ENCODE peak calls at places on chromosomes 4 and X, in six cellular contexts. H is H9, V is mesendoderm, J is IMR-90, U is neuronal stem cell, P is H1. F is an unnamed sample.
A peak's percentile ranks its signal among the peaks of the same experiment; 100 is the strongest.

GRCh38 chr4:84647307-84647884 is 64.5 kb downstream of the CDS1 start:
- DNase-seq in J (no peak), H (peak; percentile 60), P (peak; percentile 34), U (no peak), V (peak; percentile 16), F (peak; percentile 42)

GRCh38 chrX:41335590-41336331 is 1.8 kb downstream of the DDX3X start:
- DNase-seq in H (no peak), U (no peak), V (no peak), J (peak; percentile 80), P (no peak), F (no peak)

GRCh38 chr4:173466101-173466500 is 63.9 kb downstream of the HAND2 start:
- DNase-seq in U (no peak), V (no peak), H (no peak), P (no peak), J (no peak), F (no peak)

GRCh38 chr4:29734343-29734742 is 985.8 kb upstream of the PCDH7 start:
- DNase-seq in H (no peak), U (no peak), P (no peak), J (no peak), V (no peak), F (no peak)

GRCh38 chrX:123740006-123740405 is 7.2 kb upstream of the THOC2 start:
- DNase-seq in V (peak; percentile 8), U (no peak), J (no peak), H (no peak), P (no peak), F (no peak)

GRCh38 chr4:40335508-40335860 is 351 bp downstream of the CHRNA9 start:
- DNase-seq in U (no peak), H (no peak), J (peak; percentile 37), V (peak; percentile 57), P (no peak), F (peak; percentile 49)

GRCh38 chrX:48998391-48998790 is 3.7 kb downstream of the GRIPAP1 start:
- DNase-seq in U (no peak), J (no peak), P (no peak), V (no peak), H (no peak), F (no peak)

GRCh38 chrX:53481816-53482485 is 47.8 kb upstream of the HSD17B10 start:
- DNase-seq in H (peak; percentile 61), P (no peak), V (peak; percentile 75), U (peak; percentile 48), J (peak; percentile 69), F (peak; percentile 62)

GRCh38 chrX:51496501-51497291 is at the start of gene NUDT11:
- DNase-seq in U (peak; percentile 65), J (peak; percentile 72), H (peak; percentile 77), V (peak; percentile 81), P (no peak), F (peak; percentile 79)

GRCh38 chr4:7339751-7340552 is 94.8 kb downstream of the PSAPL1 start:
- DNase-seq in U (no peak), V (no peak), P (no peak), J (no peak), H (no peak), F (no peak)

GRCh38 chrX:40809210-40809609 is 73.9 kb upstream of the MED14 start:
- DNase-seq in J (peak; percentile 49), P (no peak), V (no peak), U (no peak), H (no peak), F (peak; percentile 36)

GRCh38 chr4:7645956-7646355 is 211.2 kb upstream of the PSAPL1 start:
- DNase-seq in U (no peak), H (no peak), P (no peak), V (no peak), J (no peak), F (no peak)

GRCh38 chrX:41445171-41445570 is 2.0 kb upstream of the NYX start:
- DNase-seq in J (no peak), H (no peak), U (no peak), V (no peak), P (no peak), F (no peak)

GRCh38 chr4:8586671-8587468 is 5.7 kb upstream of the CPZ start:
- DNase-seq in U (no peak), V (no peak), H (no peak), J (no peak), P (no peak), F (no peak)

GRCh38 chr4:169184236-169184635 is 86.5 kb downstream of the SH3RF1 start:
- DNase-seq in J (peak; percentile 46), H (no peak), U (no peak), V (no peak), P (no peak), F (no peak)

GRCh38 chr4:13982008-13982407 is 354.5 kb upstream of the BOD1L1 start:
- DNase-seq in J (no peak), U (no peak), V (no peak), P (no peak), H (no peak), F (no peak)

GRCh38 chr4:128565565-128566186 is 243.8 kb upstream of the JADE1 start:
- DNase-seq in P (peak; percentile 53), U (peak; percentile 45), V (peak; percentile 78), J (no peak), H (peak; percentile 83), F (peak; percentile 47)

GRCh38 chr4:126364290-126364978 is 1049.7 kb downstream of the FAT4 start:
- DNase-seq in H (no peak), V (peak; percentile 27), P (no peak), J (peak; percentile 77), U (no peak), F (peak; percentile 88)

GRCh38 chrX:151679798-151680427 is 15.3 kb upstream of the PRRG3 start:
- DNase-seq in P (no peak), U (no peak), H (no peak), V (no peak), J (no peak), F (no peak)

GRCh38 chr4:159455675-159456235 is 352.9 kb downstream of the RAPGEF2 start:
- DNase-seq in V (peak; percentile 65), U (peak; percentile 18), P (no peak), J (peak; percentile 55), H (no peak), F (peak; percentile 64)

GRCh38 chr4:148315049-148315448 is 127.2 kb downstream of the NR3C2 start:
- DNase-seq in V (no peak), J (peak; percentile 59), P (no peak), H (no peak), U (no peak), F (peak; percentile 44)

GRCh38 chr4:3434891-3435683 is 6.7 kb upstream of the HGFAC start:
- DNase-seq in V (peak; percentile 34), U (peak; percentile 26), H (no peak), P (no peak), J (no peak), F (no peak)

GRCh38 chr4:15089979-15090378 is 87.7 kb downstream of the CPEB2 start:
- DNase-seq in V (no peak), J (no peak), U (no peak), P (no peak), H (no peak), F (no peak)

GRCh38 chr4:15396157-15396800 is 31.6 kb upstream of the C1QTNF7 start:
- DNase-seq in H (peak; percentile 76), J (peak; percentile 48), V (peak; percentile 82), U (peak; percentile 38), P (peak; percentile 9), F (peak; percentile 50)

GRCh38 chr4:78343682-78344081 is 207.9 kb upstream of the ANXA3 start:
- DNase-seq in P (no peak), U (no peak), J (no peak), V (no peak), H (no peak), F (no peak)

GRCh38 chr4:78346222-78346621 is 205.3 kb upstream of the ANXA3 start:
- DNase-seq in J (no peak), V (peak; percentile 75), P (no peak), H (no peak), U (no peak), F (no peak)

GRCh38 chr4:78345237-78345636 is 206.3 kb upstream of the ANXA3 start:
- DNase-seq in V (no peak), J (no peak), H (no peak), U (no peak), P (no peak), F (no peak)

DNA sequence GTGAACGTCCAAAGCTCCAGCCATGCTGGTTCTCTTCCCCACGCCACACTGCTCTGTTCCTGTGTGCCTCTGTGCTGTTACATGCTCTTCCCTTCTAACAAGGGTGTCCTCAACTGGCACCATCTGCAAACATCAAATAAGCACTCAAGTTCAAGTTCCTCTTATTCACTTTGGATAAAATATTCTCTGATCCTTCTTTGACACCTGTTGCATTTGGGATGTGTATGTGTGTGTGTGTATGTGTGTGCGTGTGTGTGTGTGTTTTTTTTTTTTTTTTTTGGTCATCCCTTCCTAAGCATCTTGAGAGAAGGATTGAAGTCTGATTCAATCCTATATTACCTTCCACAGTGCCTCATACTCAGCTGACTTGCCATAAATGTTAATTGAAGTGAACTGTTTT is 204.0 kb upstream of the ANXA3 start:
- DNase-seq in V (no peak), U (no peak), J (no peak), P (no peak), H (no peak), F (no peak)
- H2BK15ac ChIP-seq in V (no peak overlapping the region), U (no peak overlapping the region), J (no peak overlapping the region), P (no peak overlapping the region), H (no peak overlapping the region), F (no peak overlapping the region)

GRCh38 chr4:32268949-32269348 is 1548.8 kb downstream of the PCDH7 start:
- DNase-seq in V (peak; percentile 3), U (no peak), P (no peak), J (no peak), H (no peak), F (peak; percentile 3)
- H2BK15ac ChIP-seq in V (no peak overlapping the region), U (no peak overlapping the region), P (no peak overlapping the region), J (no peak overlapping the region), H (no peak overlapping the region), F (no peak overlapping the region)

DNA sequence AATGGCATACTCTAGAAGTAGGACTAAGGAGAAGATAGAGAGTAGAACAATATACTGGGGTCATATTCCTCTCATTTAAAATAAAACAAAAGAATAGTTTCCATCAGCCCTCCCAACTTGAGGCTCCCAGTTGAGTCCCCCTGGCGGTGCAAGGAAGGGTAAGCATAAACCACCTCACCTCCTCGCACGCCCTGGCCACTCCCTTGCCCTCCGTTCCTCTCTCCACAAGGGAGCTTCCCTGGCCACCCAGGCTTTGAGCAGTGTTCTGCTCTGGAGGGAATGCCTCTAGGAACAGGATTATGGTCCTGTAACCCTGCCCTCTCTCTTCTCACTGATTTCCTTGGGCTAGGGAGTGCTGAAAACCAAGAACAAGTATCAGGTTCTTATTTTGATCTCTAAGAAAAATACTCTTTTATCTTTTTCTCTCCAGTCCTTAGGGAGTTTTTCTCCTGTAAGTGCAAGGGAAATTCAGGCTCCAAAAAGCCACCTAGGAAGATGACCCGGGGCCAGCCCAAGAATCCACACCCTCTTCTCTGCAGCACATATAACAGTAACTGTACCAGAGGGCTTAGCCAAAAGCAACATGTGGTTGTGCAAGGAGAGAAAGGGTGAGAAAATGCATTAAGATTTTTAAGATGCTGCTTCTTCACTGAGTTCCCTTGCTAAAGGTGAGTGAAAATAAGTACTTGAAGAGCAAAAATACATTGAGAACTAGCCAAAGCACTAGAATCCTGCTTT is 69.9 kb downstream of the USP38 start:
- DNase-seq in P (peak; percentile 1), V (peak; percentile 63), H (peak; percentile 76), U (no peak), J (no peak), F (no peak)
- H2BK15ac ChIP-seq in P (no peak overlapping the region), V (no peak overlapping the region), H (no peak overlapping the region), U (no peak overlapping the region), J (no peak overlapping the region), F (no peak overlapping the region)

DNA sequence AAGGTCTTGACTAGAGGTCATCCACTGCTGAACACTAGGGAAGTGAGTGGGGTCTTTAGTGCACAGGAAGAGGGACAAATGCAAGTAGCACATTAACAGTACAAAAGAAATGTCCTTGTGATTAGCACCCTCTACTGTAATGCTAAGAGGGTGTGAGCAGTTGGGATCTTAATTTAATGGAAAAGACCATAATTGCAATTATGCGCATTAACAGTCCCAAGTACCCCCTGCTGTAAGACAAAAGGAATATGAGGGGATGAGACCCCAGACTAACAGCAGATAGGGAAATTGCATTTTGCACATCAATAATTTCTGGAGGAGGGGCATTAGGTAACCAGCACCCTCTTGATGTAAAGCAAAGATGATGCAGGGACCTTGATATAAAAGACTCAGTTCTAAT is 285.0 kb downstream of the CHIC1 start:
- DNase-seq in U (no peak), P (no peak), V (peak; percentile 1), J (no peak), H (no peak), F (no peak)
- H2BK15ac ChIP-seq in U (no peak overlapping the region), P (no peak overlapping the region), V (no peak overlapping the region), J (no peak overlapping the region), H (no peak overlapping the region), F (no peak overlapping the region)

F was measured in mesenchymal stem cell.